ENCODE peak calls at places on chromosomes 6 and 20, in four cellular contexts. R is psoas muscle, D is neuronal stem cell, N is left lung. S is an unnamed sample.

GRCh38 chr6:82257088-82257774 is 9.7 kb upstream of the IBTK start:
- DNase-seq in N (no peak), D (no peak), R (no peak), S (no peak)

GRCh38 chr20:57335392-57335791 is 5.8 kb downstream of the SPO11 start:
- DNase-seq in D (no peak), R (no peak), N (no peak), S (peak; percentile 39)

GRCh38 chr6:31144970-31145340 is 6.1 kb upstream of the PSORS1C2 start:
- DNase-seq in D (no peak), R (no peak), N (no peak), S (no peak)

GRCh38 chr20:55472704-55473103 is 532.6 kb downstream of the CBLN4 start:
- DNase-seq in N (no peak), R (no peak), D (no peak), S (no peak)

GRCh38 chr6:24536466-24536865 is 41.7 kb downstream of the ALDH5A1 start:
- DNase-seq in N (no peak), R (no peak), D (no peak), S (no peak)

GRCh38 chr6:83868639-83869038 is 9.2 kb downstream of the CYB5R4 start:
- DNase-seq in D (no peak), N (no peak), R (no peak), S (peak; percentile 82)

GRCh38 chr6:159952289-159953005 is 16.4 kb upstream of the IGF2R start:
- DNase-seq in N (no peak), D (no peak), R (no peak), S (no peak)

GRCh38 chr6:138844203-138844602 is 48.3 kb downstream of the ECT2L start:
- DNase-seq in D (no peak), N (no peak), R (peak; percentile 21), S (peak; percentile 63)

GRCh38 chr6:104486003-104486402 is 373.7 kb downstream of the HACE1 start:
- DNase-seq in D (no peak), R (no peak), N (no peak), S (no peak)

GRCh38 chr6:44003345-44004061 is 123.7 kb downstream of the MRPL14 start:
- DNase-seq in D (no peak), R (no peak), N (no peak), S (no peak)

GRCh38 chr6:154487367-154488275 is 22.9 kb downstream of the CNKSR3 start:
- DNase-seq in N (no peak), D (no peak), R (no peak), S (no peak)

GRCh38 chr20:61940976-61941720 is 124.5 kb downstream of the TAF4 start:
- DNase-seq in D (no peak), R (no peak), N (peak; percentile 48), S (no peak)

GRCh38 chr6:27617700-27618689 is 145.1 kb upstream of the ZNF184 start:
- DNase-seq in N (no peak), R (no peak), D (no peak), S (peak; percentile 64)
- H3K27ac ChIP-seq in N (no peak overlapping the region), R (no peak overlapping the region), D (no peak overlapping the region), S (no peak overlapping the region)

GRCh38 chr6:22657341-22657985 is 88.1 kb downstream of the HDGFL1 start:
- DNase-seq in N (no peak), D (no peak), R (no peak), S (no peak)
- H3K27ac ChIP-seq in N (no peak overlapping the region), D (no peak overlapping the region), R (no peak overlapping the region), S (no peak overlapping the region)

DNA sequence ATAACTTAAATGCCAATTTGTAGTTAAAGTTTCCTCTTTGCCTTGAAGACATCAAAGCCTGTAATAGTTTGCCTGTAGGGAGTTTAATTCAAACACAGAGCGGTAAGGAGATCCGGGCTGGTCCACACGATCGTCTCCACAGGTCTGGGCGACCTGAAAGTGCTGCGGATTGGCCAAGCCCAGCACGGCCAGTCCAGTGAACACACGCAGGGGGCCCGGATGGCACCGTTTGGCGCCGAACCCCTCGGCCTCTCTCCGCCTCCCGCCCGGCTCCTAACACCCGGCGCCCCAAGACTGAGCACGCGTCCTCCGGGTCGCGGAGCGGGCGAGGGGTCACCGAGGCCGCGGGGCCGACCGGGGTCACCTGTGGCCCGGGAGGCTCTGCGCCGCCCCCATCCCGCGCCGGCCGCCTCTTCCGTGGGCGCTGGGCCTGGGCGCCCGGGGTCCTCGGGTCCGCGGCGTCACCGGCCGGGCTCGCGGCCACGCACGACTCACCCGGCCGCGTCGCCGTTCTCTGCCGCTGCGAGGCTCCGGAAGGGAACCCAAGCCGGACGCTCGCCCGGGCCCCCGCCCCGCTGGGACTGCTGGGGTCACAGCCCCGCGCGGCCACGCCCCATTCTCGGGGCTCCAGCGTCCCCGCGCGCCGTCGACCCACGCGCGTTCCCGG is 481 bp downstream of the SERPINB6 start:
- DNase-seq in D (no peak), R (peak; percentile 89), N (peak; percentile 97), S (peak; percentile 78)
- H3K27ac ChIP-seq in D (peak overlapping the region; percentile 52), R (peak overlapping the region; percentile 98), N (peak overlapping the region; percentile 97), S (peak overlapping the region; percentile 85)

DNA sequence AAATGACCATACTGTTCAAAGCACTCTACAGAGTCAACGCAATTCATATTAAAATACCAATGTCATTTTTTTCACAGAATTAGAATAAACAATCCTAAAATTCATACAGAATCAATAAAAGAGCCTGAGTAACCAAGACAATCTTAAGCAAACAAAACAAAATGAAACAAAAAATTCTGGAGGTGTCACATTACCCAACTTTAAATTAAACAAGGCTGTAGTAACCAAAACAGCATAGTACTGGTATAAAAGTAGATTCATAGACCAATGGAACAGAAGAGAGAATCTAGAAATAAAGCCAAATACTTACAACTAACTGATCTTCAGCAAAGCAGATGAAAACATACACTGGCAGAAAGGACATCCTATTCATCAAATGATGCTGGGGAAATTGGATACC is 346.9 kb upstream of the JAG1 start:
- DNase-seq in N (no peak), R (no peak), D (no peak), S (no peak)
- H3K27ac ChIP-seq in N (no peak overlapping the region), R (no peak overlapping the region), D (no peak overlapping the region), S (no peak overlapping the region)

GRCh38 chr6:143112084-143112768 is 51.5 kb downstream of the AIG1 start:
- DNase-seq in D (no peak), N (no peak), R (no peak), S (peak; percentile 12)
- H3K27ac ChIP-seq in D (no peak overlapping the region), N (no peak overlapping the region), R (no peak overlapping the region), S (no peak overlapping the region)

DNA sequence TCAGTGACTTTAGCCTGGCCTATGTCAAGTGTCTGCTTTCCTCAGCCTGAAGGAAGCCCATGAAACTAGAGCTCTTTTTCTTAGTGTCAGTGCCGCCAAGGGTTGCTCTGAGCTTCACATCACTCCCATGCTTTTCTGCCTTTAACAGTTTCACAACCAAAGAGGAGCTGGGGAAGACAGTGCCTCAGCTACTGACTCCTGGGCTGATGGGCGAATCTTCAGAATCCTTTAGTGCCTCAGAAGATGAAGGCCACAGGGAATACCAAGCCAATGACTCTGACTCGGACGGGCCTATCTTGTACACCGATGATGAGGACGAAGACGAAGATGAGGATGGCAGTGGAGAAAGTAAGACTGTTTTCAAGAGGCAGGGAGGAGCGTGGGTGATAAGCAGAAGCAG is 71.0 kb upstream of the LTV1 start:
- DNase-seq in D (no peak), N (no peak), R (no peak), S (peak; percentile 54)
- H3K27ac ChIP-seq in D (no peak overlapping the region), N (peak overlapping the region; percentile 36), R (no peak overlapping the region), S (peak overlapping the region; percentile 66)

GRCh38 chr6:157219201-157220200 is 103.8 kb downstream of the TMEM242 start:
- DNase-seq in R (no peak), D (no peak), N (no peak), S (peak; percentile 65)

GRCh38 chr6:157221049-157221816 is 102.1 kb downstream of the TMEM242 start:
- DNase-seq in R (peak; percentile 83), D (peak; percentile 43), N (peak; percentile 97), S (peak; percentile 95)

GRCh38 chr6:157221817-157222175 is 101.5 kb downstream of the TMEM242 start:
- DNase-seq in N (no peak), R (no peak), D (no peak), S (no peak)

GRCh38 chr6:157218371-157219198 is 104.7 kb downstream of the TMEM242 start:
- DNase-seq in N (no peak), R (no peak), D (no peak), S (no peak)

DNA sequence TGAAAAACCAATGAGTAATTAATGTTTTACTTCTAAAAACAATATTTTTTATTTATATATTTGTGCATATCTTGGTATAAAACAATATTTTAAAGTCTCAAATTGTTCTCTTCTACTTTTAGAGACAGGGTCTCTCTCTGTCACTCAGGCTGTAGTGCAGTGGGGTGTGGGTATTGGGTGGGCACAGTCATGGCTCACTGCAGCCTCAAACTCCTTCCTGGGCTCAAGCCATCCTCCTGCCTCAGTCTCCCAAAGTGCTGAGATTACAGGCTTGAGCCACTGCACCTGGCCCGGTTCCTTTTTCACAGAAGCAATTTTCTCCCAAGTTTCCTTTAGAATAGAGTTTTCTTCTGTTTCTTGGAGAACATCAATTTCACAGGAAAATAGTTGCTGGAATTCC is 102.8 kb downstream of the TMEM242 start:
- DNase-seq in R (no peak), D (no peak), N (no peak), S (no peak)
- H3K27ac ChIP-seq in R (no peak overlapping the region), D (no peak overlapping the region), N (no peak overlapping the region), S (no peak overlapping the region)

DNA sequence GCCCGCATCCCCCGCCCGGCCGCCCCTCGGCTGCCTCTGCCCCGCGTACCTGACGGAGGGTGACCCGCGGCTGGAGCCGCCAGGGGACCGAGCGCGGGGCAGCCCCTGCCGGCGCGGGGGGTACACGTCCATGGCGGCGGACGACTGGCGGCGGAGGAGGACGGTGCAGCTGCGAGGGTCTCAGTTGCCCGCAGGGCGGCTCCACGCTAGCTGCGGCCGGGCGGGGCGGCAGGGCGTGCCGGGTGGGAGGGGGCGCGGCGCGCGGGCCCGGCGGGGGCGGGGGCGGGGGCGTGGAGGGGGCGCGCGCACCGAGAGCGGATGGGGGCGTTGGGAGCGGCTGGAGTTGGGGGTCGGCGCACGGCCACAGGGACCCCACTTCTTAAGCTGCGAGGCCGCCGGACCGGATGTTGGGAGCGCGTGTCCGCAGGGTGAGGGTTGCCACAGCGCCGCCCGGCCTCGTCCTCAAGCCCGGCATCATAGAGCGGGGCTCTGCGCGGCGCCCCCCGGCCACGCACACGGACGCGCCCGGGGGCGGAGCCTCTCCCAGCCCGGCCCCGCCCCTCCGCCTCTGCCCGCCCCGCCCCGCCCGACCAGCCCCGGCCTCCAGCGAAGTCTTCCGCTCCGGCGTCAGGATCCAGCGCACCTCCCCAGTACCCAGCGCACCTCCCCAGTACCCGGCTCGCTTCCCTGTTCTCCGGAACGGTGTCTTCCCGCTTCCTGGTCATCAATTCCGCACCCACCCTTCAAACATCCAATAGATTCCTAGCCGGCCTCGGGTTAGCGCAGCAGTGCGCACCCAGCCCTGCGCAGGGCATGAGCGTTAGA is at the start of gene DNAAF9:
- DNase-seq in R (peak; percentile 76), D (peak; percentile 68), N (peak; percentile 91), S (peak; percentile 91)
- H3K27ac ChIP-seq in R (peak within 1 kb of the TSS; percentile 84), D (peak within 1 kb of the TSS; percentile 77), N (peak within 1 kb of the TSS; percentile 81), S (peak within 1 kb of the TSS; percentile 84)

DNA sequence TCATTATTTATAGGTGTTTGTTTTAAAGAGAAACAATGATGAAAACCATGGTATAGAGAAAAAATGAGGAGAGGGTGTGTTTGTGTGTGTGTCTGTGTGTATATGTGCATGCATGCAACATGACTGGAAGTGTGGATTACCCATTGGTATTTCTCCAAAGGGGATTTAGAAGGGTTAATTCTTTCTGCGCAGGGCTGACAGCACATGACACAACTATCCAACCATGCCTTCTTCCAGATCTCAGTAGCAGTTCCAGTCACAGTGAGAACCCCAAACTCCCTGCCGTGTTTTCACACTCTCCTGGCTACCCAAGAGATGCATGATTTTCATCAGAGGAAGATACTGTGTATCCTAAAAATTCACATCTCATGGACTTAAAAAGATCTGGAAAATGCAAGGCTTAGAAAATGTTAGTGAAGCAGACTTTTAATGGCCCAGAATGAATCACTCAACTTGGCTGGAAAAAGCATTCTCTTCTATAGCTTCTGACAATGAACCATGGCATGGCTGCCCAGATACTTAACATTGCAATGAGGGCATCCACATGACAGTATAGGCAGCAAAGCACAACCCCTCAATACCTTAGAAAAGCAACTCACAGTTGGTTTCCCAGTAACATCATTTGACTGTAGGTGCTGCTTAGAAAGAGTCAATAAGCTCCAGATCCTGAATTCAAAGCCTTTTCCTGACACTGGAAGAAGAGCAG is 155.6 kb downstream of the EYA4 start:
- DNase-seq in R (no peak), D (no peak), N (no peak), S (peak; percentile 3)
- H3K27ac ChIP-seq in R (no peak overlapping the region), D (no peak overlapping the region), N (no peak overlapping the region), S (no peak overlapping the region)

S was measured in GM23248.